ENCODE peak calls at places on chromosomes 4 and X, in seven cellular contexts. One of them, this sample, is unnamed.

GRCh38 chr4:38967260-38968095 is 64.7 kb downstream of the TMEM156 start:
- DNase-seq in neural progenitor cell: no peak
- DNase-seq in GM23248: peak
- DNase-seq in MM.1S: no peak
- DNase-seq in fibroblast of lung: peak
- DNase-seq in neuronal stem cell: no peak
- DNase-seq in K562: peak
- DNase-seq in this sample: no peak

GRCh38 chr4:134935320-134935719 is 733.7 kb upstream of the PABPC4L start:
- DNase-seq in neuronal stem cell: peak
- DNase-seq in neural progenitor cell: peak
- DNase-seq in GM23248: peak
- DNase-seq in fibroblast of lung: no peak
- DNase-seq in MM.1S: peak
- DNase-seq in K562: peak
- DNase-seq in this sample: no peak

GRCh38 chr4:186134254-186134653 is 29.8 kb downstream of the FAM149A start:
- DNase-seq in fibroblast of lung: no peak
- DNase-seq in K562: no peak
- DNase-seq in GM23248: no peak
- DNase-seq in neural progenitor cell: no peak
- DNase-seq in MM.1S: peak
- DNase-seq in neuronal stem cell: no peak
- DNase-seq in this sample: no peak

GRCh38 chrX:14528629-14529287 is 578 bp upstream of the GLRA2 start:
- DNase-seq in neural progenitor cell: peak
- DNase-seq in GM23248: peak
- DNase-seq in K562: peak
- DNase-seq in MM.1S: peak
- DNase-seq in neuronal stem cell: peak
- DNase-seq in fibroblast of lung: no peak
- DNase-seq in this sample: peak

GRCh38 chr4:155442267-155443105 is 65.7 kb upstream of the MAP9 start:
- DNase-seq in neuronal stem cell: peak
- DNase-seq in MM.1S: peak
- DNase-seq in neural progenitor cell: peak
- DNase-seq in GM23248: peak
- DNase-seq in K562: peak
- DNase-seq in fibroblast of lung: peak
- DNase-seq in this sample: no peak

GRCh38 chr4:125187221-125187620 is 127.5 kb upstream of the FAT4 start:
- DNase-seq in MM.1S: no peak
- DNase-seq in neural progenitor cell: no peak
- DNase-seq in GM23248: peak
- DNase-seq in K562: no peak
- DNase-seq in fibroblast of lung: peak
- DNase-seq in neuronal stem cell: no peak
- DNase-seq in this sample: peak

GRCh38 chr4:106628616-106629606 is 260.3 kb upstream of the GIMD1 start:
- DNase-seq in neuronal stem cell: no peak
- DNase-seq in K562: no peak
- DNase-seq in fibroblast of lung: peak
- DNase-seq in MM.1S: no peak
- DNase-seq in neural progenitor cell: no peak
- DNase-seq in GM23248: peak
- DNase-seq in this sample: no peak

GRCh38 chr4:115851918-115852766 is 738.7 kb upstream of the NDST4 start:
- DNase-seq in neuronal stem cell: peak
- DNase-seq in K562: peak
- DNase-seq in MM.1S: peak
- DNase-seq in GM23248: peak
- DNase-seq in fibroblast of lung: peak
- DNase-seq in neural progenitor cell: peak
- DNase-seq in this sample: no peak

GRCh38 chrX:7412840-7413239 is 264.9 kb upstream of the PUDP start:
- DNase-seq in MM.1S: no peak
- DNase-seq in neural progenitor cell: no peak
- DNase-seq in GM23248: no peak
- DNase-seq in fibroblast of lung: no peak
- DNase-seq in neuronal stem cell: no peak
- DNase-seq in K562: no peak
- DNase-seq in this sample: no peak

GRCh38 chr4:7330811-7331681 is 103.7 kb downstream of the PSAPL1 start:
- DNase-seq in fibroblast of lung: no peak
- DNase-seq in MM.1S: no peak
- DNase-seq in K562: no peak
- DNase-seq in neural progenitor cell: no peak
- DNase-seq in neuronal stem cell: no peak
- DNase-seq in GM23248: no peak
- DNase-seq in this sample: no peak

GRCh38 chr4:161573836-161574235 is 590.0 kb downstream of the FSTL5 start:
- DNase-seq in K562: no peak
- DNase-seq in MM.1S: no peak
- DNase-seq in fibroblast of lung: peak
- DNase-seq in neuronal stem cell: no peak
- DNase-seq in neural progenitor cell: no peak
- DNase-seq in GM23248: no peak
- DNase-seq in this sample: no peak

GRCh38 chr4:75063417-75063816 is 130.5 kb downstream of the PARM1 start:
- DNase-seq in GM23248: no peak
- DNase-seq in K562: no peak
- DNase-seq in fibroblast of lung: no peak
- DNase-seq in neural progenitor cell: no peak
- DNase-seq in neuronal stem cell: no peak
- DNase-seq in MM.1S: no peak
- DNase-seq in this sample: no peak

GRCh38 chr4:147453561-147454141 is 27.2 kb upstream of the EDNRA start:
- DNase-seq in MM.1S: no peak
- DNase-seq in K562: peak
- DNase-seq in GM23248: peak
- DNase-seq in fibroblast of lung: peak
- DNase-seq in neural progenitor cell: no peak
- DNase-seq in neuronal stem cell: no peak
- DNase-seq in this sample: no peak

GRCh38 chr4:152399246-152399645 is 136.6 kb downstream of the FBXW7 start:
- DNase-seq in MM.1S: peak
- DNase-seq in GM23248: no peak
- DNase-seq in fibroblast of lung: no peak
- DNase-seq in neuronal stem cell: no peak
- DNase-seq in K562: no peak
- DNase-seq in neural progenitor cell: no peak
- DNase-seq in this sample: no peak

GRCh38 chr4:108166441-108167315 is 2.1 kb downstream of the LEF1 start:
- DNase-seq in neural progenitor cell: peak
- DNase-seq in MM.1S: peak
- DNase-seq in GM23248: no peak
- DNase-seq in neuronal stem cell: peak
- DNase-seq in fibroblast of lung: peak
- DNase-seq in K562: peak
- DNase-seq in this sample: no peak

GRCh38 chr4:158314756-158315487 is 104.6 kb downstream of the TMEM144 start:
- DNase-seq in neuronal stem cell: no peak
- DNase-seq in neural progenitor cell: no peak
- DNase-seq in MM.1S: no peak
- DNase-seq in GM23248: peak
- DNase-seq in fibroblast of lung: peak
- DNase-seq in K562: no peak
- DNase-seq in this sample: peak

GRCh38 chr4:20761382-20761781 is 61.1 kb downstream of the PACRGL start:
- DNase-seq in neuronal stem cell: no peak
- DNase-seq in GM23248: no peak
- DNase-seq in K562: no peak
- DNase-seq in MM.1S: no peak
- DNase-seq in fibroblast of lung: no peak
- DNase-seq in neural progenitor cell: no peak
- DNase-seq in this sample: no peak

GRCh38 chr4:1008840-1009646 is 2.4 kb upstream of the FGFRL1 start:
- DNase-seq in MM.1S: no peak
- DNase-seq in fibroblast of lung: no peak
- DNase-seq in neuronal stem cell: no peak
- DNase-seq in K562: no peak
- DNase-seq in neural progenitor cell: no peak
- DNase-seq in GM23248: peak
- DNase-seq in this sample: no peak

GRCh38 chr4:81648576-81649272 is 177.0 kb upstream of the RASGEF1B start:
- DNase-seq in GM23248: no peak
- DNase-seq in neuronal stem cell: no peak
- DNase-seq in MM.1S: peak
- DNase-seq in neural progenitor cell: no peak
- DNase-seq in K562: no peak
- DNase-seq in fibroblast of lung: peak
- DNase-seq in this sample: no peak

GRCh38 chr4:98838977-98839618 is 89.8 kb downstream of the EIF4E start:
- DNase-seq in K562: peak
- DNase-seq in MM.1S: no peak
- DNase-seq in GM23248: peak
- DNase-seq in neuronal stem cell: no peak
- DNase-seq in fibroblast of lung: peak
- DNase-seq in neural progenitor cell: no peak
- DNase-seq in this sample: no peak

GRCh38 chrX:80335062-80335830 is 85.0 kb upstream of the TENT5D start:
- DNase-seq in K562: peak
- DNase-seq in MM.1S: no peak
- DNase-seq in GM23248: peak
- DNase-seq in neural progenitor cell: peak
- DNase-seq in neuronal stem cell: peak
- DNase-seq in fibroblast of lung: no peak
- DNase-seq in this sample: no peak

GRCh38 chr4:110165382-110166285 is 32.8 kb downstream of the ELOVL6 start:
- DNase-seq in neural progenitor cell: peak
- DNase-seq in fibroblast of lung: peak
- DNase-seq in K562: peak
- DNase-seq in GM23248: peak
- DNase-seq in MM.1S: peak
- DNase-seq in neuronal stem cell: no peak
- DNase-seq in this sample: peak

DNA sequence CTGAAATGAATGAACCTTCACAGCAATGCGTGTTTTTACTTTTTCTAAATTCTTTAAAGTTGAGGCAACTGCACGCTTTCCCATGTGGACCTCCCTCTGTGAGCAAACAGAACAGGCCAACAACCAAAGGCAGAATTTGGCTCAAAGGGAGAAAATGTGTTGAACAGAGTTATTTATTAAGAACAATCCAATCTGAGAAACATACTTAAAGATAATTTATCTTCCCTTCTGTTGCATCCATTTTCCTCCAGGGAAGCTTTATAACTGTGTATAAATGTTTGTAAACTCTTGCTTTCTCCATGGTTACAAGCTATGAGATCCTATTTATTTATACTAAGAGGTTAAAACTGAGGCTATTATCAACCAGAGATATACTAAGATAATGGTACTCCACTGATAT is 663.4 kb upstream of the INTU start:
- DNase-seq in neuronal stem cell: no peak
- DNase-seq in MM.1S: no peak
- DNase-seq in fibroblast of lung: no peak
- DNase-seq in neural progenitor cell: no peak
- DNase-seq in GM23248: no peak
- DNase-seq in K562: no peak
- DNase-seq in this sample: no peak
- H2AFZ ChIP-seq in neuronal stem cell: peak
- H2AFZ ChIP-seq in MM.1S: no peak
- H2AFZ ChIP-seq in fibroblast of lung: no peak
- H2AFZ ChIP-seq in neural progenitor cell: no peak
- H2AFZ ChIP-seq in GM23248: peak
- H2AFZ ChIP-seq in K562: peak
- H2AFZ ChIP-seq in this sample: no peak

GRCh38 chr4:176222149-176222548 is 26.8 kb upstream of the SPATA4 start:
- DNase-seq in fibroblast of lung: no peak
- DNase-seq in neuronal stem cell: no peak
- DNase-seq in MM.1S: no peak
- DNase-seq in GM23248: no peak
- DNase-seq in K562: no peak
- DNase-seq in neural progenitor cell: no peak
- DNase-seq in this sample: no peak

GRCh38 chr4:176226736-176227135 is 31.4 kb upstream of the SPATA4 start:
- DNase-seq in neuronal stem cell: no peak
- DNase-seq in neural progenitor cell: no peak
- DNase-seq in MM.1S: no peak
- DNase-seq in fibroblast of lung: peak
- DNase-seq in K562: no peak
- DNase-seq in GM23248: no peak
- DNase-seq in this sample: no peak

DNA sequence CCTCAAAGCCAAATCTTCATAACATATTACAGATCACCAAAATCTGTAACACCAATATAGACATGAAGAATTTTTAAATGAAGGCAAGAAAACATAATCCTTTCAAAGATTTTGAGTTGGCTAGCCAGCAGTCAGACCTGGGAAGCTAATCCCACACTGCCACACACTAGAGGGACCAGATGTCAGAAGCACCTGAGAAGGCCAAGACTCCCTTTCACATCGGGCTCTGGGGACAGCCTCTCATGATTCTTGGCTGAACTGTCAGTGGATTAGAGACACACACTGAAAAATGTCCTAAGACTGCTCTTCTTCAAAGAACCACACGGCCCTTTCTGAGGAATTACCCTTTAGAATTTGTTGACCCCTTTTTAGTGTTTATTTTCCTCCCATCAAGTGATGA is 28.2 kb upstream of the SPATA4 start:
- DNase-seq in MM.1S: no peak
- DNase-seq in K562: no peak
- DNase-seq in fibroblast of lung: no peak
- DNase-seq in neural progenitor cell: no peak
- DNase-seq in neuronal stem cell: no peak
- DNase-seq in GM23248: no peak
- DNase-seq in this sample: no peak
- H2AFZ ChIP-seq in MM.1S: no peak
- H2AFZ ChIP-seq in K562: no peak
- H2AFZ ChIP-seq in fibroblast of lung: no peak
- H2AFZ ChIP-seq in neural progenitor cell: no peak
- H2AFZ ChIP-seq in neuronal stem cell: no peak
- H2AFZ ChIP-seq in GM23248: no peak
- H2AFZ ChIP-seq in this sample: no peak

GRCh38 chr4:83828601-83829000 is 292.7 kb downstream of the GPAT3 start:
- DNase-seq in neural progenitor cell: no peak
- DNase-seq in neuronal stem cell: no peak
- DNase-seq in K562: no peak
- DNase-seq in MM.1S: no peak
- DNase-seq in GM23248: no peak
- DNase-seq in fibroblast of lung: peak
- DNase-seq in this sample: no peak
- H2AFZ ChIP-seq in neural progenitor cell: no peak
- H2AFZ ChIP-seq in neuronal stem cell: no peak
- H2AFZ ChIP-seq in K562: no peak
- H2AFZ ChIP-seq in MM.1S: no peak
- H2AFZ ChIP-seq in GM23248: no peak
- H2AFZ ChIP-seq in fibroblast of lung: no peak
- H2AFZ ChIP-seq in this sample: no peak

DNA sequence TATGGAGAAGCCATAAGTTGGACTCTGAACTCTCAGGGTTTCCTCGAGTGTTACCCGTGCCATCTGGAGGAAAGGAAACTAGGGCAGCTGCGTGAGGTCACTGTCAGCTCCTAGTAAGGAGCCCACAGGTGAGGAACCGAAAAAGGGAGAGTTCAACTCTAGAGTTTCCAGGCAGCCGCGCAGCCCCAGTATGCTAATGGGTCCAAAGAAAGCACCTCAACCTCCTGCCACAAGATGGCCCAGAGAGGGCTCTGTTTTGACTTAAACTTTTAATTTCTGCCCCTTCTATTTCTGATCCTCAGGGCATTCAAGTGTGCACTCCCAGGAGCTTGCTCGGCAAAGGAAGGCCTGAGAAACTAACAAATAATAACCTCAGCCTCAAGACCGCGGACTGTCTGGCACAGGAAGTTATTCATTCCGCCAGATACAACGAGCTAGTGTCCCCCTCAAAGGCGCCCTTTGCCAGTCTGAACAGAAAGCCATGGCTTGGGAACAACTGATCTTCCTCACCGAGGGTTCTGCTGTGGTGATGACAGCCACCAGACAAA is 13.9 kb downstream of the SCARB2 start:
- DNase-seq in MM.1S: peak
- DNase-seq in K562: no peak
- DNase-seq in GM23248: no peak
- DNase-seq in neural progenitor cell: no peak
- DNase-seq in fibroblast of lung: peak
- DNase-seq in neuronal stem cell: no peak
- DNase-seq in this sample: no peak
- H2AFZ ChIP-seq in MM.1S: peak
- H2AFZ ChIP-seq in K562: no peak
- H2AFZ ChIP-seq in GM23248: no peak
- H2AFZ ChIP-seq in neural progenitor cell: no peak
- H2AFZ ChIP-seq in fibroblast of lung: peak
- H2AFZ ChIP-seq in neuronal stem cell: no peak
- H2AFZ ChIP-seq in this sample: no peak

This sample was measured in keratinocyte.